ENCODE peak calls at places on chromosomes 3 and 15, in six cellular contexts. B is ovary, K is AG10803, M is fibroblast of lung, T is fibroblast of pulmonary artery, X is K562. N is an unnamed sample.

GRCh38 chr3:60555704-60556340 is 695.4 kb downstream of the FHIT start:
- DNase-seq in B (no peak), K (peak), M (peak), T (no peak), X (no peak), N (peak)

GRCh38 chr3:37935290-37935668 is 55.3 kb upstream of the VILL start:
- DNase-seq in B (no peak), K (peak), M (peak), T (peak), X (no peak), N (no peak)

GRCh38 chr3:37861540-37862051 is at the start of gene CTDSPL:
- DNase-seq in B (peak), K (peak), M (peak), T (peak), X (peak), N (no peak)

GRCh38 chr15:50670115-50670514 is 16.5 kb downstream of the TRPM7 start:
- DNase-seq in B (no peak), K (no peak), M (no peak), T (no peak), X (no peak), N (no peak)

GRCh38 chr3:49133226-49133951 is 539 bp upstream of the LAMB2 start:
- DNase-seq in B (peak), K (peak), M (peak), T (peak), X (peak), N (peak)

GRCh38 chr3:30347679-30348216 is 258.7 kb upstream of the TGFBR2 start:
- DNase-seq in B (no peak), K (peak), M (peak), T (peak), X (no peak), N (no peak)

GRCh38 chr15:93235926-93236781 is 147.1 kb upstream of the RGMA start:
- DNase-seq in B (no peak), K (no peak), M (no peak), T (no peak), X (no peak), N (no peak)

GRCh38 chr3:72970942-72971341 is 25.7 kb upstream of the PPP4R2 start:
- DNase-seq in B (no peak), K (no peak), M (no peak), T (no peak), X (no peak), N (no peak)

GRCh38 chr3:120145498-120146285 is 51.4 kb upstream of the GSK3B start:
- DNase-seq in B (no peak), K (peak), M (peak), T (peak), X (no peak), N (no peak)

GRCh38 chr3:55569033-55569518 is 82.0 kb upstream of the WNT5A start:
- DNase-seq in B (no peak), K (no peak), M (no peak), T (no peak), X (no peak), N (no peak)

GRCh38 chr3:156151824-156152428 is 31.5 kb downstream of the KCNAB1 start:
- DNase-seq in B (peak), K (peak), M (peak), T (peak), X (peak), N (peak)

GRCh38 chr15:80596521-80596976 is 98.6 kb upstream of the ABHD17C start:
- DNase-seq in B (no peak), K (no peak), M (no peak), T (no peak), X (no peak), N (no peak)

GRCh38 chr3:50260027-50260941 is 8.7 kb upstream of the SEMA3B start:
- DNase-seq in B (peak), K (peak), M (peak), T (peak), X (peak), N (peak)

GRCh38 chr3:14503706-14504065 is 36.5 kb downstream of the GRIP2 start:
- DNase-seq in B (no peak), K (no peak), M (no peak), T (no peak), X (no peak), N (no peak)

GRCh38 chr3:178494376-178494775 is 41.9 kb upstream of the KCNMB2 start:
- DNase-seq in B (no peak), K (peak), M (peak), T (no peak), X (no peak), N (no peak)

GRCh38 chr3:34305266-34305665 is 506.8 kb downstream of the PDCD6IP start:
- DNase-seq in B (no peak), K (no peak), M (no peak), T (no peak), X (no peak), N (no peak)

GRCh38 chr15:66748320-66748779 is 46.3 kb downstream of the SMAD6 start:
- DNase-seq in B (no peak), K (peak), M (peak), T (peak), X (no peak), N (peak)

GRCh38 chr15:96296264-96296663 is 34.2 kb upstream of the NR2F2 start:
- DNase-seq in B (no peak), K (peak), M (peak), T (peak), X (peak), N (peak)

GRCh38 chr3:66253790-66254620 is 33.2 kb downstream of the SLC25A26 start:
- DNase-seq in B (no peak), K (peak), M (peak), T (peak), X (peak), N (peak)

GRCh38 chr3:194134231-194134756 is 1.7 kb upstream of the HES1 start:
- DNase-seq in B (peak), K (no peak), M (peak), T (no peak), X (peak), N (no peak)

GRCh38 chr3:104629038-104629437 is 737.7 kb upstream of the ALCAM start:
- DNase-seq in B (no peak), K (peak), M (peak), T (peak), X (no peak), N (peak)

GRCh38 chr3:42651248-42652091 is 2.0 kb upstream of the ZBTB47 start:
- DNase-seq in B (peak), K (peak), M (peak), T (peak), X (no peak), N (no peak)

GRCh38 chr15:34754674-34755418 is at the start of gene GJD2:
- DNase-seq in B (no peak), K (no peak), M (no peak), T (no peak), X (peak), N (no peak)

GRCh38 chr3:116034797-116035196 is 410.5 kb downstream of the LSAMP start:
- DNase-seq in B (no peak), K (no peak), M (no peak), T (no peak), X (no peak), N (no peak)

GRCh38 chr3:65605876-65606432 is 432.8 kb downstream of the MAGI1 start:
- DNase-seq in B (no peak), K (peak), M (no peak), T (no peak), X (no peak), N (no peak)

GRCh38 chr3:46866720-46867549 is 3.7 kb upstream of the MYL3 start:
- DNase-seq in B (peak), K (peak), M (no peak), T (peak), X (peak), N (no peak)

GRCh38 chr15:57323806-57324589 is 52.3 kb upstream of the CGNL1 start:
- DNase-seq in B (peak), K (peak), M (peak), T (no peak), X (peak), N (no peak)

GRCh38 chr3:43161684-43162512 is 56.0 kb upstream of the POMGNT2 start:
- DNase-seq in B (no peak), K (peak), M (peak), T (peak), X (peak), N (peak)

GRCh38 chr15:71485094-71485693 is 325.2 kb upstream of the NR2E3 start:
- DNase-seq in B (no peak), K (no peak), M (peak), T (no peak), X (peak), N (peak)
- TF ChIP-seq CTCF in B (no peak), K (peak), M (peak), T (peak), X (no peak), N (peak)

GRCh38 chr3:28018925-28019718 is 222.3 kb upstream of the CMC1 start:
- DNase-seq in B (no peak), K (no peak), M (no peak), T (no peak), X (no peak), N (no peak)
- H3K4me3 ChIP-seq in B (no peak), K (no peak), M (no peak), T (no peak), X (no peak), N (no peak)

GRCh38 chr3:165712382-165712781 is 124.8 kb downstream of the BCHE start:
- DNase-seq in B (no peak), K (no peak), M (no peak), T (no peak), X (no peak), N (no peak)

GRCh38 chr3:165716592-165716991 is 120.6 kb downstream of the BCHE start:
- DNase-seq in B (no peak), K (no peak), M (no peak), T (no peak), X (no peak), N (no peak)

GRCh38 chr3:165713479-165713878 is 123.7 kb downstream of the BCHE start:
- DNase-seq in B (no peak), K (no peak), M (no peak), T (no peak), X (no peak), N (no peak)
- TF ChIP-seq CTCF in B (no peak), K (no peak), M (no peak), T (no peak), X (no peak), N (no peak)

GRCh38 chr3:111747490-111747889 is 111.6 kb upstream of the PHLDB2 start:
- DNase-seq in B (no peak), K (no peak), M (peak), T (peak), X (no peak), N (no peak)

GRCh38 chr3:111749171-111750170 is 109.6 kb upstream of the PHLDB2 start:
- DNase-seq in B (no peak), K (no peak), M (no peak), T (no peak), X (no peak), N (no peak)

GRCh38 chr3:111746772-111747171 is 112.3 kb upstream of the PHLDB2 start:
- DNase-seq in B (no peak), K (no peak), M (no peak), T (no peak), X (no peak), N (no peak)

GRCh38 chr3:111750278-111750884 is 108.7 kb upstream of the PHLDB2 start:
- DNase-seq in B (no peak), K (no peak), M (no peak), T (no peak), X (no peak), N (no peak)

GRCh38 chr3:111748132-111748531 is 110.9 kb upstream of the PHLDB2 start:
- DNase-seq in B (no peak), K (no peak), M (no peak), T (no peak), X (no peak), N (no peak)
- H3K4me3 ChIP-seq in B (no peak), K (no peak), M (no peak), T (no peak), X (no peak), N (no peak)

GRCh38 chr15:90643301-90643632 is 73.9 kb upstream of the BLM start:
- DNase-seq in B (no peak), K (no peak), M (no peak), T (no peak), X (no peak), N (no peak)

GRCh38 chr15:90640862-90641261 is 76.3 kb upstream of the BLM start:
- DNase-seq in B (no peak), K (no peak), M (no peak), T (no peak), X (no peak), N (no peak)

GRCh38 chr15:90641581-90642463 is 75.3 kb upstream of the BLM start:
- DNase-seq in B (no peak), K (no peak), M (no peak), T (no peak), X (no peak), N (no peak)

GRCh38 chr15:90644526-90644925 is 72.6 kb upstream of the BLM start:
- DNase-seq in B (no peak), K (no peak), M (no peak), T (no peak), X (no peak), N (no peak)

DNA sequence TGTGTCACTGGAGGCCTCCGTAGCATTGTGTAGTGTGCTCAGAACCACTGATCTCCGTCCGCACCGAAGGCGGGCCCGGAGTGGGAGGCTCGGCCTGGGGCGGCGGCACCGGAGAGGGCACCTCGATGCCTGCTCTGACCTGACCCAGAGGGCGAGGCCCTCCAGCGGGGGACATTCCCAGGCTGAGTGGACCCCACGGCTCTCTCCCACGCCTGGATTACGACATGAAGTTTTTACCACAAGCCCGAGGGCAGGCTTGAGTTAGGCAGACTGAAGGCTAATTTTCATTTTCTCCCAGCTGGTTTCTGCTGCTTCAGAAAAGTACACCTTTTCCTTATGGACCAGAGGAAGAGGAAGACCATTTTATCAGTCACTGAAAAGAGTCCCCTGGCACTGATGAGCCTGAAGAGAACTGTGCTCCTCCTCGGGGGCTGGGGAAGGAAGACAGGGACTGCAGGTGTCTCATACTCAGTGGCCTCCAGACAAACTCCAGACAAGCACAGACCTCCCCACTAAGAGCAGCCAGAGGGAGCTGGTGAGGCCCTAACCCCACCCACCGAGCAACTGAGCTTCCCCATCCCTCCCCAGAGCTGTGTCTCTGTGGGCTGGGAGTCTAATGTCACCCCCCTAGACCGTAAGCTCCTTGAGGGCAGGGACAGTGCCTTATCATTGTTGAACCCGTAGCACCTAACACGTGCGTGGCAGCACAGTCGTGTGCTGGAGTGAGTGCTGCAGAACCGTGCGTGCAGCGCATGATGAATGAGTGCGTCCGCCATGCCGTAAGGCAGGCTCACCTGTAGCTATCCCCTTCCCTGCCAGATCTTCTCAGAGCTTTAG is 74.5 kb upstream of the BLM start:
- DNase-seq in B (no peak), K (no peak), M (no peak), T (no peak), X (no peak), N (no peak)
- TF ChIP-seq CTCF in B (no peak), K (peak), M (peak), T (peak), X (peak), N (peak)

GRCh38 chr3:195191580-195191979 is 79.4 kb downstream of the XXYLT1 start:
- DNase-seq in B (no peak), K (no peak), M (no peak), T (no peak), X (no peak), N (no peak)
- H3K4me3 ChIP-seq in B (no peak), K (no peak), M (no peak), T (no peak), X (no peak), N (no peak)

N was measured in astrocyte of the cerebellum.